ENCODE peak calls at places on chromosomes 16 and 17, in seven cellular contexts. One of them, this sample, is unnamed.

GRCh38 chr16:73152731-73153130 is 104.8 kb upstream of the ZFHX3 start:
- DNase-seq in immature natural killer cell: no peak
- DNase-seq in kidney tubule cell: no peak
- DNase-seq in GDM1: no peak
- DNase-seq in IMR-90: no peak
- DNase-seq in effector memory CD8-positive, alpha-beta T cell: no peak
- DNase-seq in H9: peak; percentile 69
- DNase-seq in this sample: no peak

GRCh38 chr17:73064084-73064938 is 28.2 kb downstream of the SLC39A11 start:
- DNase-seq in effector memory CD8-positive, alpha-beta T cell: no peak
- DNase-seq in GDM1: peak; percentile 56
- DNase-seq in immature natural killer cell: no peak
- DNase-seq in kidney tubule cell: no peak
- DNase-seq in H9: no peak
- DNase-seq in IMR-90: no peak
- DNase-seq in this sample: peak; percentile 69

GRCh38 chr16:81645925-81646324 is 133.2 kb upstream of the PLCG2 start:
- DNase-seq in IMR-90: no peak
- DNase-seq in GDM1: no peak
- DNase-seq in kidney tubule cell: no peak
- DNase-seq in effector memory CD8-positive, alpha-beta T cell: no peak
- DNase-seq in immature natural killer cell: no peak
- DNase-seq in H9: no peak
- DNase-seq in this sample: no peak

GRCh38 chr17:65966311-65966710 is 225.6 kb downstream of the CEP112 start:
- DNase-seq in effector memory CD8-positive, alpha-beta T cell: no peak
- DNase-seq in immature natural killer cell: no peak
- DNase-seq in H9: no peak
- DNase-seq in GDM1: no peak
- DNase-seq in kidney tubule cell: no peak
- DNase-seq in IMR-90: no peak
- DNase-seq in this sample: no peak

GRCh38 chr16:88350922-88351321 is 31.8 kb upstream of the ZNF469 start:
- DNase-seq in GDM1: no peak
- DNase-seq in kidney tubule cell: no peak
- DNase-seq in IMR-90: no peak
- DNase-seq in H9: no peak
- DNase-seq in effector memory CD8-positive, alpha-beta T cell: no peak
- DNase-seq in immature natural killer cell: no peak
- DNase-seq in this sample: no peak

GRCh38 chr16:51951668-51952298 is 595.2 kb downstream of the TOX3 start:
- DNase-seq in kidney tubule cell: no peak
- DNase-seq in H9: peak; percentile 51
- DNase-seq in GDM1: no peak
- DNase-seq in IMR-90: no peak
- DNase-seq in immature natural killer cell: no peak
- DNase-seq in effector memory CD8-positive, alpha-beta T cell: no peak
- DNase-seq in this sample: no peak

GRCh38 chr16:11190585-11191565 is 65.1 kb downstream of the SOCS1 start:
- DNase-seq in IMR-90: peak; percentile 62
- DNase-seq in kidney tubule cell: peak; percentile 48
- DNase-seq in effector memory CD8-positive, alpha-beta T cell: no peak
- DNase-seq in H9: no peak
- DNase-seq in immature natural killer cell: no peak
- DNase-seq in GDM1: no peak
- DNase-seq in this sample: no peak

GRCh38 chr16:71917900-71918299 is 22.6 kb downstream of the IST1 start:
- DNase-seq in H9: no peak
- DNase-seq in kidney tubule cell: no peak
- DNase-seq in IMR-90: peak; percentile 82
- DNase-seq in effector memory CD8-positive, alpha-beta T cell: no peak
- DNase-seq in immature natural killer cell: no peak
- DNase-seq in GDM1: no peak
- DNase-seq in this sample: no peak

GRCh38 chr16:75065808-75066149 is 50.8 kb downstream of the LDHD start:
- DNase-seq in effector memory CD8-positive, alpha-beta T cell: no peak
- DNase-seq in kidney tubule cell: no peak
- DNase-seq in immature natural killer cell: no peak
- DNase-seq in IMR-90: no peak
- DNase-seq in H9: no peak
- DNase-seq in GDM1: no peak
- DNase-seq in this sample: no peak

GRCh38 chr17:34205401-34205800 is 49.7 kb upstream of the CCL2 start:
- DNase-seq in IMR-90: no peak
- DNase-seq in immature natural killer cell: no peak
- DNase-seq in H9: no peak
- DNase-seq in effector memory CD8-positive, alpha-beta T cell: no peak
- DNase-seq in GDM1: no peak
- DNase-seq in kidney tubule cell: peak; percentile 66
- DNase-seq in this sample: no peak

GRCh38 chr17:49315974-49316570 is 46.0 kb downstream of the ZNF652 start:
- DNase-seq in effector memory CD8-positive, alpha-beta T cell: no peak
- DNase-seq in IMR-90: peak; percentile 27
- DNase-seq in GDM1: no peak
- DNase-seq in immature natural killer cell: no peak
- DNase-seq in kidney tubule cell: peak; percentile 33
- DNase-seq in H9: no peak
- DNase-seq in this sample: peak; percentile 6

GRCh38 chr17:37478187-37478586 is 11.5 kb upstream of the DUSP14 start:
- DNase-seq in H9: no peak
- DNase-seq in immature natural killer cell: no peak
- DNase-seq in kidney tubule cell: no peak
- DNase-seq in effector memory CD8-positive, alpha-beta T cell: no peak
- DNase-seq in GDM1: no peak
- DNase-seq in IMR-90: peak; percentile 58
- DNase-seq in this sample: peak; percentile 10

GRCh38 chr16:58124601-58124915 is 4.6 kb downstream of the CFAP20 start:
- DNase-seq in kidney tubule cell: peak; percentile 44
- DNase-seq in IMR-90: peak; percentile 76
- DNase-seq in effector memory CD8-positive, alpha-beta T cell: no peak
- DNase-seq in GDM1: no peak
- DNase-seq in H9: no peak
- DNase-seq in immature natural killer cell: no peak
- DNase-seq in this sample: no peak

GRCh38 chr17:78919816-78920516 is 5.2 kb downstream of the TIMP2 start:
- DNase-seq in GDM1: no peak
- DNase-seq in IMR-90: no peak
- DNase-seq in H9: peak; percentile 27
- DNase-seq in immature natural killer cell: no peak
- DNase-seq in effector memory CD8-positive, alpha-beta T cell: no peak
- DNase-seq in kidney tubule cell: no peak
- DNase-seq in this sample: no peak

GRCh38 chr17:19703106-19703775 is 13.1 kb downstream of the SLC47A2 start:
- DNase-seq in immature natural killer cell: no peak
- DNase-seq in GDM1: no peak
- DNase-seq in effector memory CD8-positive, alpha-beta T cell: no peak
- DNase-seq in kidney tubule cell: no peak
- DNase-seq in IMR-90: no peak
- DNase-seq in H9: peak; percentile 39
- DNase-seq in this sample: no peak

GRCh38 chr17:36085710-36086268 is 4.2 kb downstream of the CCL3 start:
- DNase-seq in GDM1: no peak
- DNase-seq in H9: no peak
- DNase-seq in effector memory CD8-positive, alpha-beta T cell: no peak
- DNase-seq in immature natural killer cell: no peak
- DNase-seq in kidney tubule cell: no peak
- DNase-seq in IMR-90: no peak
- DNase-seq in this sample: peak; percentile 94

GRCh38 chr17:3683054-3683511 is 12.9 kb downstream of the P2RX5 start:
- DNase-seq in H9: peak; percentile 84
- DNase-seq in kidney tubule cell: peak; percentile 37
- DNase-seq in immature natural killer cell: peak; percentile 63
- DNase-seq in GDM1: no peak
- DNase-seq in effector memory CD8-positive, alpha-beta T cell: peak; percentile 53
- DNase-seq in IMR-90: no peak
- DNase-seq in this sample: peak; percentile 25

GRCh38 chr16:2710711-2711231 is 9.3 kb downstream of the PRSS27 start:
- DNase-seq in immature natural killer cell: no peak
- DNase-seq in H9: no peak
- DNase-seq in effector memory CD8-positive, alpha-beta T cell: no peak
- DNase-seq in kidney tubule cell: no peak
- DNase-seq in GDM1: no peak
- DNase-seq in IMR-90: no peak
- DNase-seq in this sample: no peak

GRCh38 chr17:76685846-76686245 is 24.9 kb downstream of the MXRA7 start:
- DNase-seq in H9: no peak
- DNase-seq in GDM1: no peak
- DNase-seq in immature natural killer cell: no peak
- DNase-seq in IMR-90: no peak
- DNase-seq in effector memory CD8-positive, alpha-beta T cell: no peak
- DNase-seq in kidney tubule cell: no peak
- DNase-seq in this sample: no peak

GRCh38 chr17:79618383-79619067 is 7.7 kb upstream of the RBFOX3 start:
- DNase-seq in effector memory CD8-positive, alpha-beta T cell: no peak
- DNase-seq in immature natural killer cell: no peak
- DNase-seq in GDM1: no peak
- DNase-seq in H9: peak; percentile 25
- DNase-seq in IMR-90: no peak
- DNase-seq in kidney tubule cell: no peak
- DNase-seq in this sample: no peak

GRCh38 chr17:82323514-82324234 is 6.3 kb upstream of the CD7 start:
- DNase-seq in GDM1: no peak
- DNase-seq in H9: no peak
- DNase-seq in effector memory CD8-positive, alpha-beta T cell: no peak
- DNase-seq in immature natural killer cell: no peak
- DNase-seq in kidney tubule cell: no peak
- DNase-seq in IMR-90: no peak
- DNase-seq in this sample: no peak

GRCh38 chr17:65270932-65271700 is 133.9 kb downstream of the RGS9 start:
- DNase-seq in GDM1: no peak
- DNase-seq in effector memory CD8-positive, alpha-beta T cell: no peak
- DNase-seq in IMR-90: no peak
- DNase-seq in H9: no peak
- DNase-seq in immature natural killer cell: no peak
- DNase-seq in kidney tubule cell: no peak
- DNase-seq in this sample: no peak

GRCh38 chr17:57249520-57249919 is 6.8 kb upstream of the MSI2 start:
- DNase-seq in IMR-90: no peak
- DNase-seq in immature natural killer cell: no peak
- DNase-seq in kidney tubule cell: no peak
- DNase-seq in GDM1: no peak
- DNase-seq in effector memory CD8-positive, alpha-beta T cell: no peak
- DNase-seq in H9: no peak
- DNase-seq in this sample: no peak

This sample was measured in AML-193.